ENCODE peak calls at places on chromosomes 6 and 20, in nine cellular contexts. Y is Calu3, I is PC-3, M is heart right ventricle, T is SW480, O is prostate gland, F is cardiac fibroblast, X is mucosa of descending colon, Q is GM13976. J is an unnamed sample.

GRCh38 chr6:31586013-31586412 is at the start of gene LST1:
- DNase-seq in Y (no peak), I (no peak), M (no peak), T (no peak), O (no peak), F (no peak), X (no peak), Q (no peak), J (no peak)

GRCh38 chr6:30102701-30103629 is 9.9 kb downstream of the TRIM31 start:
- DNase-seq in Y (peak), I (peak), M (peak), T (peak), O (peak), F (peak), X (peak), Q (peak), J (peak)

GRCh38 chr20:51608060-51608459 is 65.5 kb upstream of the NFATC2 start:
- DNase-seq in Y (no peak), I (no peak), M (no peak), T (no peak), O (no peak), F (no peak), X (no peak), Q (peak), J (no peak)

GRCh38 chr20:42706762-42707161 is 482.9 kb downstream of the PTPRT start:
- DNase-seq in Y (no peak), I (no peak), M (no peak), T (no peak), O (no peak), F (no peak), X (no peak), Q (no peak), J (no peak)

GRCh38 chr6:35487653-35488516 is 9.0 kb downstream of the TEAD3 start:
- DNase-seq in Y (peak), I (peak), M (no peak), T (peak), O (peak), F (peak), X (peak), Q (no peak), J (no peak)

GRCh38 chr20:19497064-19497463 is 261.0 kb upstream of the RIN2 start:
- DNase-seq in Y (no peak), I (peak), M (no peak), T (no peak), O (no peak), F (peak), X (no peak), Q (no peak), J (no peak)

GRCh38 chr20:20237093-20237959 is 130.6 kb upstream of the INSM1 start:
- DNase-seq in Y (peak), I (peak), M (peak), T (peak), O (peak), F (peak), X (peak), Q (peak), J (peak)

GRCh38 chr20:52972190-52972937 is at the start of gene TSHZ2:
- DNase-seq in Y (peak), I (no peak), M (peak), T (peak), O (peak), F (peak), X (peak), Q (no peak), J (peak)

GRCh38 chr6:74899416-74899815 is 306.4 kb downstream of the COL12A1 start:
- DNase-seq in Y (no peak), I (peak), M (no peak), T (no peak), O (no peak), F (peak), X (no peak), Q (no peak), J (no peak)

GRCh38 chr20:4961746-4962145 is 39.6 kb downstream of the SLC23A2 start:
- DNase-seq in Y (no peak), I (no peak), M (peak), T (no peak), O (no peak), F (peak), X (no peak), Q (no peak), J (peak)